ENCODE peak calls at places on chromosomes 7 and 10, in five cellular contexts. X is T-helper 1 cell; I is activated CD8-positive, alpha-beta memory T cell treated with anti-CD3 and anti-CD28 coated beads, Interleukin-2, amount 10 ng/mL, durations not matched to agents 7 days and 5 days; P is activated naive CD4-positive, alpha-beta T cell; S is activated naive CD8-positive, alpha-beta T cell treated with anti-CD3 and anti-CD28 coated beads, Interleukin-2, amount 50 U/mL, for 16 hours. G is an unnamed sample.

GRCh38 chr7:107564553-107565298 is 955 bp downstream of the DUS4L start:
- DNase-seq in S (no peak), I (no peak), P (no peak), X (no peak), G (no peak)

GRCh38 chr10:76411719-76412435 is 980.5 kb downstream of the LRMDA start:
- DNase-seq in I (no peak), S (no peak), X (no peak), P (no peak), G (no peak)

GRCh38 chr10:106615081-106615480 is 549.4 kb downstream of the SORCS1 start:
- DNase-seq in I (no peak), P (no peak), S (no peak), X (no peak), G (no peak)

GRCh38 chr10:110481948-110482347 is 15.8 kb upstream of the DUSP5 start:
- DNase-seq in S (no peak), P (no peak), X (no peak), I (no peak), G (no peak)

GRCh38 chr10:12928571-12928970 is 72.9 kb downstream of the CCDC3 start:
- DNase-seq in I (no peak), X (no peak), P (no peak), S (no peak), G (no peak)

GRCh38 chr10:33287112-33287511 is 47.4 kb downstream of the NRP1 start:
- DNase-seq in X (no peak), P (no peak), S (no peak), I (no peak), G (no peak)

GRCh38 chr7:40572810-40573470 is 438.1 kb downstream of the SUGCT start:
- DNase-seq in S (no peak), I (no peak), P (no peak), X (no peak), G (no peak)

GRCh38 chr10:63711866-63712716 is 190.9 kb downstream of the REEP3 start:
- DNase-seq in P (no peak), S (no peak), X (no peak), I (no peak), G (no peak)

GRCh38 chr10:7686351-7687171 is 16.6 kb upstream of the ITIH2 start:
- DNase-seq in P (no peak), S (no peak), X (no peak), I (no peak), G (no peak)

GRCh38 chr7:108077714-108078113 is 52.4 kb downstream of the LAMB4 start:
- DNase-seq in X (no peak), S (no peak), P (no peak), I (no peak), G (no peak)

GRCh38 chr7:157041004-157041403 is 30.5 kb upstream of the MNX1 start:
- DNase-seq in I (no peak), P (no peak), X (no peak), S (no peak), G (no peak)

GRCh38 chr7:155555116-155555695 is 8.8 kb upstream of the CNPY1 start:
- DNase-seq in P (no peak), I (no peak), X (no peak), S (no peak), G (no peak)

GRCh38 chr7:25854059-25854458 is 297.9 kb upstream of the NFE2L3 start:
- DNase-seq in P (no peak), S (no peak), X (no peak), I (no peak), G (no peak)

GRCh38 chr10:61869772-61870520 is 31.6 kb upstream of the ARID5B start:
- DNase-seq in S (no peak), X (no peak), I (no peak), P (no peak), G (no peak)

GRCh38 chr10:61904711-61905445 is 3.4 kb downstream of the ARID5B start:
- DNase-seq in S (no peak), I (peak), P (no peak), X (peak), G (peak)

GRCh38 chr7:127066974-127067373 is 185.8 kb downstream of the GRM8 start:
- DNase-seq in I (no peak), S (no peak), P (no peak), X (no peak), G (no peak)

GRCh38 chr7:74625446-74625845 is 32.1 kb upstream of the GTF2I start:
- DNase-seq in I (no peak), P (no peak), S (no peak), X (no peak), G (no peak)

GRCh38 chr7:14115706-14116105 is 126.2 kb upstream of the ETV1 start:
- DNase-seq in I (no peak), S (no peak), P (no peak), X (no peak), G (no peak)

GRCh38 chr10:77195101-77195500 is 442.5 kb downstream of the KCNMA1 start:
- DNase-seq in S (no peak), X (no peak), I (no peak), P (no peak), G (no peak)

GRCh38 chr10:82874671-82875070 is 999.7 kb downstream of the NRG3 start:
- DNase-seq in S (no peak), I (no peak), X (no peak), P (no peak), G (no peak)

GRCh38 chr7:131861620-131862346 is 305.4 kb upstream of the PODXL start:
- DNase-seq in P (no peak), S (no peak), I (no peak), X (no peak), G (no peak)

GRCh38 chr10:33327750-33328149 is 6.7 kb downstream of the NRP1 start:
- DNase-seq in I (no peak), P (no peak), X (no peak), S (no peak), G (no peak)

GRCh38 chr10:11112718-11113117 is 95.0 kb downstream of the CELF2 start:
- DNase-seq in X (no peak), S (no peak), I (no peak), P (no peak), G (no peak)

GRCh38 chr10:59299933-59300332 is 62.4 kb downstream of the FAM13C start:
- DNase-seq in I (no peak), P (no peak), S (no peak), X (no peak), G (no peak)

GRCh38 chr10:91126471-91126870 is 94.0 kb upstream of the PCGF5 start:
- DNase-seq in P (no peak), S (no peak), X (no peak), I (no peak), G (no peak)

GRCh38 chr7:51316262-51316665 is 345 bp downstream of the COBL start:
- DNase-seq in P (no peak), I (no peak), X (no peak), S (no peak), G (no peak)

GRCh38 chr10:69663548-69663947 is 33.5 kb downstream of the FAM241B start:
- DNase-seq in P (no peak), S (no peak), I (no peak), X (no peak), G (no peak)

GRCh38 chr7:93835684-93836083 is 54.9 kb downstream of the TFPI2 start:
- DNase-seq in X (no peak), S (no peak), I (no peak), P (no peak), G (no peak)

GRCh38 chr7:135162382-135163001 is 8.0 kb downstream of the CYREN start:
- DNase-seq in I (no peak), S (no peak), X (no peak), P (no peak), G (no peak)

GRCh38 chr7:572013-572667 is 52.5 kb upstream of the PDGFA start:
- DNase-seq in P (no peak), I (no peak), X (no peak), S (no peak), G (no peak)

GRCh38 chr10:61634711-61635110 is 28.0 kb upstream of the CABCOCO1 start:
- DNase-seq in X (no peak), S (no peak), P (no peak), I (no peak), G (no peak)

GRCh38 chr7:37419496-37419895 is 29.2 kb downstream of the ELMO1 start:
- DNase-seq in P (no peak), I (no peak), S (no peak), X (no peak), G (no peak)